ENCODE peak calls at places on chromosome 4, in eight cellular contexts. Z is CD8-positive, alpha-beta memory T cell; Y is NCI-H510A treated with DMSO at 0.1 percent for 48 hours; R is H54; Q is GM20000; X is EL; O is SHP77; U is AG04450. A is an unnamed sample.

GRCh38 chr4:173334085-173334890 is at the start of gene HMGB2:
- DNase-seq in Z (peak; percentile 99), Q (peak; percentile 99), O (peak; percentile 95), U (peak; percentile 100), X (peak; percentile 100), R (peak; percentile 73), Y (peak; percentile 88), A (peak; percentile 100)

GRCh38 chr4:56976283-56976877 is 1.0 kb downstream of the NOA1 start:
- DNase-seq in X (peak; percentile 17), O (peak; percentile 2), Y (no peak), U (no peak), Q (no peak), Z (no peak), R (no peak), A (peak; percentile 28)

GRCh38 chr4:89111833-89112563 is 665 bp downstream of the TIGD2 start:
- DNase-seq in R (no peak), O (no peak), Q (no peak), Z (no peak), U (peak; percentile 73), X (peak; percentile 90), Y (peak; percentile 64), A (peak; percentile 64)

GRCh38 chr4:98614081-98614480 is 44.3 kb downstream of the TSPAN5 start:
- DNase-seq in X (no peak), U (no peak), O (no peak), Z (no peak), Y (no peak), R (no peak), Q (no peak), A (no peak)

GRCh38 chr4:6476893-6477292 is 4.5 kb upstream of the PPP2R2C start:
- DNase-seq in O (no peak), R (no peak), U (no peak), X (no peak), Y (no peak), Q (no peak), Z (no peak), A (no peak)

GRCh38 chr4:48093949-48094550 is 40.0 kb downstream of the TXK start:
- DNase-seq in Q (no peak), X (peak; percentile 86), Z (no peak), Y (no peak), O (no peak), R (peak; percentile 9), U (no peak), A (peak; percentile 56)

GRCh38 chr4:182890202-182890601 is 27.0 kb downstream of the DCTD start:
- DNase-seq in Q (no peak), R (no peak), Y (no peak), U (no peak), X (no peak), O (no peak), Z (no peak), A (no peak)

GRCh38 chr4:147309434-147309833 is 171.5 kb upstream of the EDNRA start:
- DNase-seq in Q (no peak), U (no peak), Z (no peak), X (no peak), O (no peak), R (no peak), Y (no peak), A (no peak)

GRCh38 chr4:112973897-112974296 is 75.6 kb upstream of the ANK2 start:
- DNase-seq in O (no peak), R (no peak), Z (no peak), U (no peak), Q (no peak), Y (no peak), X (peak; percentile 66), A (no peak)